ENCODE peak calls at places on chromosomes 6 and 20, in eight cellular contexts. O is cardiac fibroblast, Z is A673, J is epithelial cell of esophagus, K is GM23338, I is lower leg skin, Q is ascending aorta, D is kidney epithelial cell. P is an unnamed sample.

GRCh38 chr6:95866732-95867131 is 149.0 kb upstream of the FUT9 start:
- DNase-seq in O (peak; percentile 0), Z (peak; percentile 30), J (peak; percentile 38), K (peak; percentile 67), I (no peak), Q (no peak), D (no peak), P (no peak)

GRCh38 chr20:48339147-48339985 is 488.4 kb downstream of the PREX1 start:
- DNase-seq in O (peak; percentile 80), Z (no peak), J (no peak), K (no peak), I (peak; percentile 75), Q (no peak), D (peak; percentile 43), P (peak; percentile 19)

GRCh38 chr6:41072836-41073202 is at the start of gene NFYA:
- DNase-seq in O (peak; percentile 100), Z (peak; percentile 99), J (no peak), K (peak; percentile 99), I (peak; percentile 100), Q (no peak), D (peak; percentile 86), P (no peak)

GRCh38 chr6:81774542-81774941 is 22.1 kb upstream of the TENT5A start:
- DNase-seq in O (no peak), Z (no peak), J (no peak), K (no peak), I (no peak), Q (no peak), D (peak; percentile 53), P (no peak)

GRCh38 chr6:144675231-144675861 is 390.2 kb downstream of the UTRN start:
- DNase-seq in O (peak; percentile 79), Z (no peak), J (peak; percentile 87), K (no peak), I (peak; percentile 81), Q (no peak), D (peak; percentile 7), P (no peak)

GRCh38 chr6:123965894-123966293 is 162.2 kb downstream of the NKAIN2 start:
- DNase-seq in O (peak; percentile 9), Z (peak; percentile 34), J (peak; percentile 65), K (peak; percentile 88), I (no peak), Q (no peak), D (no peak), P (no peak)

GRCh38 chr6:137976430-137976829 is 109.4 kb downstream of the TNFAIP3 start:
- DNase-seq in O (no peak), Z (no peak), J (no peak), K (no peak), I (no peak), Q (no peak), D (no peak), P (no peak)

GRCh38 chr6:54191460-54191859 is 80.2 kb downstream of the MLIP start:
- DNase-seq in O (peak; percentile 78), Z (peak; percentile 31), J (peak; percentile 20), K (no peak), I (no peak), Q (no peak), D (no peak), P (no peak)

GRCh38 chr6:90915224-90915915 is 328.5 kb upstream of the MAP3K7 start:
- DNase-seq in O (no peak), Z (no peak), J (no peak), K (peak; percentile 8), I (no peak), Q (no peak), D (no peak), P (no peak)

GRCh38 chr6:63245908-63246307 is 34.6 kb downstream of the FKBP1C start:
- DNase-seq in O (no peak), Z (peak; percentile 17), J (no peak), K (peak; percentile 48), I (no peak), Q (no peak), D (no peak), P (no peak)

GRCh38 chr20:61558726-61559125 is 306.7 kb downstream of the CDH4 start:
- DNase-seq in O (no peak), Z (no peak), J (peak; percentile 21), K (no peak), I (no peak), Q (no peak), D (peak; percentile 28), P (no peak)

DNA sequence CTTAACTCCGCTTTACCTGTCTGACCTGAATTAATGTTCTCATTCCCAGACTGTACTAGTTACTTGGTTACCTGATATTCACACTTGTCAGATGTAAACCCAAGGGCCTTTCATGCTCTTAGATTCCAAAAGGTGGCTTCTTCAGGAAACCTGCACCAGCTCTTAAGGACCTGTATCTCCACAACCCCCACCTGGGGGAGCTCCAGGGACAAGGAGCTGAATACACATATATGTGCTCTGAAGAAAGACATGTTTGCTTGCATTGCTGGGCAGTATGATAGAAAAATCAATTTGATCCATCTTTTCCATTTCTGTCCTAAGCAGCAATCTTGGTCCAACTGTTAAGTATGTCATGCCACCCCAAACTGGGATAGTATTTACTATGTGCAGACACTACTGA is 64.8 kb upstream of the POU3F2 start:
- DNase-seq in O (peak; percentile 4), Z (peak; percentile 32), J (peak; percentile 67), K (peak; percentile 65), I (no peak), Q (no peak), D (no peak), P (no peak)
- TF ChIP-seq CTCF in O (peak; percentile 19), Z (peak; percentile 43), J (peak; percentile 55), K (peak; percentile 56), I (no peak), Q (no peak), D (peak; percentile 43), P (peak; percentile 71)

DNA sequence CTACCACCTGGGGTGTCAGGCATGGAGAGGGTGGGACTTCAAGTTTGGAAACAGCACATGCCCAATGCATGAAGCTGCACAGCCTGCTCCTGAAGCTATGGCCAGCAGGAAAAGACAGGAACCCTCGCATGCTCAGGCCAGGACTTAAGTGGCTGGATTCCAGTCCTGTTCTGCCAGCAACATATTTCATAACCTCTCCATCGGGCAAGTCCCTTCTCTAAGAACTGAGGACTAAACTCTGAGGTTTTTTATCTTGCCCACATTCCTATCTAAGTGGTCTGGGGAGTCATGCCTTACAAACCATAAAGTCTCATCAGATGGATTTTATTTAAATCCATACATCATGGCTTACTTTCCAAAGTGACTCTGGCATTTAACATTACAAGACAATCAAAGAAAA is 27.5 kb upstream of the AGPAT4 start:
- DNase-seq in O (peak; percentile 92), Z (no peak), J (peak; percentile 71), K (no peak), I (no peak), Q (no peak), D (no peak), P (no peak)
- H3K4me3 ChIP-seq in O (no peak overlapping the region), Z (no peak overlapping the region), J (no peak overlapping the region), K (no peak overlapping the region), I (no peak overlapping the region), Q (no peak overlapping the region), D (no peak overlapping the region), P (no peak overlapping the region)

GRCh38 chr20:38034961-38035360 is 1.4 kb downstream of the RPRD1B start:
- DNase-seq in O (no peak), Z (no peak), J (peak; percentile 27), K (no peak), I (no peak), Q (no peak), D (no peak), P (no peak)

GRCh38 chr20:38031957-38032356 is 1.3 kb downstream of the TTI1 start:
- DNase-seq in O (no peak), Z (no peak), J (no peak), K (no peak), I (no peak), Q (no peak), D (no peak), P (no peak)

GRCh38 chr20:38034108-38034649 is 633 bp downstream of the RPRD1B start:
- DNase-seq in O (no peak), Z (no peak), J (no peak), K (no peak), I (no peak), Q (no peak), D (no peak), P (no peak)

GRCh38 chr20:38032585-38033329 is 499 bp downstream of the TTI1 start:
- DNase-seq in O (peak; percentile 2), Z (no peak), J (no peak), K (peak; percentile 56), I (no peak), Q (no peak), D (no peak), P (no peak)

DNA sequence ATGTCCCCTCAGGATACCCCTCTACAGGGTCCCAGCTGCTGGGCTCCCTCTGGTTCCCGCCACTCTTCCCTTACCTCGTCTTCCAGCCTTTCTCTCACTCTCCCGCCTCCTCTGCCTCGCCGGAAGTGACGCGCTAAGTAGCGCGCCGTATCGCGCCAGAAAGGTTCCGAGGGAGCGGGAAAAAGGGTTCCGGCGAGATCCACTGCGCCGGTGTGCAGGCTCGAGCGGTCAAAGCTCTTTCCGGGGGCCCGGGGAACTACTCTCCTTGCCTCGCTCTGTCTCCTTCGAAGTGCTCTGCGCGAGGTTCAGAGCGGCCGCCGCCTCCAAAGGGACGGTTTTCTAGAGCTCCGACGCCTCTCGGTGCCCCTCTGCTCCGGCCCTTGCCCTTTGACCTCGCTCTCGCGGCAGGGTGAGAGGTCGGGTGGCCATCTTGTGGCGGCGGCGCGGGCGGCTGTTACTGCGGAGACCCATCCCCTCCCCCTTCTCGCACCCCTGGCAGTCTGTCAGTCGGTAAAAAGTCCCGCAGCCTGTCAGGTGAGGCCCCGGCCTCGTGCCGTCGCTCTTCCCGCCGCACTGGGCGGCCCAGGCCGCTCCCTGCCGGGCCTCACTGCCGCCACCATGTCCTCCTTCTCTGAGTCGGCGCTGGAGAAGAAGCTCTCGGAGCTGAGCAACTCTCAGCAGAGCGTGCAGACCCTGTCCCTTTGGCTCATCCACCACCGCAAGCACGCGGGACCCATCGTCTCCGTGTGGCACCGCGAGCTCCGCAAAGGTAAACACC is at the start of the genes RPRD1B and TTI1:
- DNase-seq in O (peak; percentile 83), Z (peak; percentile 97), J (peak; percentile 91), K (peak; percentile 94), I (peak; percentile 97), Q (peak; percentile 60), D (peak; percentile 45), P (no peak)
- TF ChIP-seq CTCF in O (no peak), Z (no peak), J (no peak), K (no peak), I (no peak), Q (no peak), D (no peak), P (no peak)

GRCh38 chr20:5974531-5974930 is 24.1 kb downstream of the MCM8 start:
- DNase-seq in O (no peak), Z (no peak), J (peak; percentile 13), K (no peak), I (no peak), Q (no peak), D (no peak), P (no peak)
- H3K4me3 ChIP-seq in O (no peak overlapping the region), Z (no peak overlapping the region), J (no peak overlapping the region), K (no peak overlapping the region), I (no peak overlapping the region), Q (no peak overlapping the region), D (no peak overlapping the region), P (no peak overlapping the region)